ENCODE peak calls at places on chromosomes 5 and 9, in four cellular contexts. V, A, G and E are unnamed samples.

GRCh38 chr9:137198051-137198747 is 2.3 kb downstream of the TPRN start:
- DNase-seq in V (no peak), A (no peak), G (no peak), E (no peak)

GRCh38 chr9:19701274-19701673 is 87.6 kb downstream of the SLC24A2 start:
- DNase-seq in V (no peak), A (no peak), G (no peak), E (no peak)

GRCh38 chr9:129773262-129774048 is 20.6 kb upstream of the PTGES start:
- DNase-seq in V (peak), A (no peak), G (peak), E (no peak)

GRCh38 chr9:107586493-107586892 is 96.9 kb upstream of the KLF4 start:
- DNase-seq in V (no peak), A (no peak), G (no peak), E (no peak)

GRCh38 chr9:77132991-77133390 is 44.3 kb upstream of the VPS13A start:
- DNase-seq in V (no peak), A (no peak), G (no peak), E (no peak)

GRCh38 chr5:162068412-162068811 is 839 bp downstream of the GABRG2 start:
- DNase-seq in V (peak), A (peak), G (no peak), E (no peak)

GRCh38 chr5:40796487-40796889 is 1.7 kb downstream of the PRKAA1 start:
- DNase-seq in V (no peak), A (no peak), G (no peak), E (no peak)

GRCh38 chr9:38066907-38067610 is 2.0 kb downstream of the SHB start:
- DNase-seq in V (no peak), A (peak), G (no peak), E (no peak)

GRCh38 chr5:93421498-93421897 is 159.5 kb downstream of the NR2F1-AS1 start:
- DNase-seq in V (no peak), A (peak), G (no peak), E (no peak)

GRCh38 chr9:98410185-98410697 is 154.8 kb upstream of the TBC1D2 start:
- DNase-seq in V (peak), A (peak), G (peak), E (no peak)

GRCh38 chr5:169009171-169009570 is 291.8 kb downstream of the SLIT3 start:
- DNase-seq in V (no peak), A (no peak), G (no peak), E (no peak)

GRCh38 chr9:137745541-137745991 is 126.8 kb downstream of the EHMT1 start:
- DNase-seq in V (peak), A (no peak), G (peak), E (peak)

GRCh38 chr9:71036501-71036900 is 84.9 kb downstream of the TRPM3 start:
- DNase-seq in V (peak), A (no peak), G (no peak), E (no peak)

GRCh38 chr9:122904466-122904822 is 715 bp downstream of the RC3H2 start:
- DNase-seq in V (peak), A (peak), G (peak), E (no peak)

GRCh38 chr9:75814667-75815066 is 75.8 kb upstream of the PCSK5 start:
- DNase-seq in V (no peak), A (no peak), G (no peak), E (no peak)

GRCh38 chr5:135885031-135885430 is 10.6 kb downstream of the IL9 start:
- DNase-seq in V (no peak), A (no peak), G (no peak), E (no peak)

GRCh38 chr5:174922955-174923354 is 198.6 kb downstream of the MSX2 start:
- DNase-seq in V (no peak), A (no peak), G (no peak), E (no peak)

GRCh38 chr9:120877276-120878034 is 467 bp upstream of the PHF19 start:
- DNase-seq in V (peak), A (peak), G (peak), E (no peak)

GRCh38 chr9:122076117-122076516 is 17.0 kb downstream of the TTLL11 start:
- DNase-seq in V (no peak), A (no peak), G (no peak), E (no peak)

GRCh38 chr5:175813943-175814630 is 57.3 kb upstream of the CPLX2 start:
- DNase-seq in V (no peak), A (no peak), G (no peak), E (no peak)

GRCh38 chr9:138028596-138028995 is 151.0 kb downstream of the CACNA1B start:
- DNase-seq in V (no peak), A (no peak), G (peak), E (no peak)

GRCh38 chr9:21710792-21711191 is 91.6 kb upstream of the MTAP start:
- DNase-seq in V (no peak), A (no peak), G (no peak), E (no peak)

GRCh38 chr9:126705311-126705766 is 91.6 kb downstream of the LMX1B start:
- DNase-seq in V (peak), A (peak), G (peak), E (no peak)

GRCh38 chr9:102072061-102072764 is 333.8 kb upstream of the GRIN3A start:
- DNase-seq in V (no peak), A (no peak), G (no peak), E (no peak)

GRCh38 chr5:146426853-146427618 is 20.1 kb upstream of the TCERG1 start:
- DNase-seq in V (peak), A (no peak), G (peak), E (no peak)

GRCh38 chr9:99966720-99967119 is 60.3 kb downstream of the STX17 start:
- DNase-seq in V (peak), A (no peak), G (peak), E (no peak)

GRCh38 chr5:141363952-141364660 is at the start of gene PCDHGA5:
- DNase-seq in V (no peak), A (no peak), G (no peak), E (no peak)

GRCh38 chr9:87494970-87495471 is 2.6 kb upstream of the DAPK1 start:
- DNase-seq in V (no peak), A (no peak), G (peak), E (no peak)

GRCh38 chr5:38758774-38759423 is 86.9 kb upstream of the OSMR start:
- DNase-seq in V (no peak), A (no peak), G (no peak), E (no peak)

GRCh38 chr9:98136489-98136888 is 17.5 kb upstream of the TRIM14 start:
- DNase-seq in V (no peak), A (no peak), G (no peak), E (no peak)

GRCh38 chr5:133467325-133467700 is 145.0 kb downstream of the FSTL4 start:
- DNase-seq in V (no peak), A (no peak), G (no peak), E (no peak)

GRCh38 chr5:32679218-32679617 is 31.9 kb upstream of the NPR3 start:
- DNase-seq in V (no peak), A (no peak), G (no peak), E (no peak)

GRCh38 chr5:78591972-78592700 is 56.4 kb downstream of the LHFPL2 start:
- DNase-seq in V (no peak), A (no peak), G (no peak), E (peak)

GRCh38 chr5:154364845-154365244 is 81.0 kb upstream of the SAP30L start:
- DNase-seq in V (no peak), A (no peak), G (no peak), E (no peak)

DNA sequence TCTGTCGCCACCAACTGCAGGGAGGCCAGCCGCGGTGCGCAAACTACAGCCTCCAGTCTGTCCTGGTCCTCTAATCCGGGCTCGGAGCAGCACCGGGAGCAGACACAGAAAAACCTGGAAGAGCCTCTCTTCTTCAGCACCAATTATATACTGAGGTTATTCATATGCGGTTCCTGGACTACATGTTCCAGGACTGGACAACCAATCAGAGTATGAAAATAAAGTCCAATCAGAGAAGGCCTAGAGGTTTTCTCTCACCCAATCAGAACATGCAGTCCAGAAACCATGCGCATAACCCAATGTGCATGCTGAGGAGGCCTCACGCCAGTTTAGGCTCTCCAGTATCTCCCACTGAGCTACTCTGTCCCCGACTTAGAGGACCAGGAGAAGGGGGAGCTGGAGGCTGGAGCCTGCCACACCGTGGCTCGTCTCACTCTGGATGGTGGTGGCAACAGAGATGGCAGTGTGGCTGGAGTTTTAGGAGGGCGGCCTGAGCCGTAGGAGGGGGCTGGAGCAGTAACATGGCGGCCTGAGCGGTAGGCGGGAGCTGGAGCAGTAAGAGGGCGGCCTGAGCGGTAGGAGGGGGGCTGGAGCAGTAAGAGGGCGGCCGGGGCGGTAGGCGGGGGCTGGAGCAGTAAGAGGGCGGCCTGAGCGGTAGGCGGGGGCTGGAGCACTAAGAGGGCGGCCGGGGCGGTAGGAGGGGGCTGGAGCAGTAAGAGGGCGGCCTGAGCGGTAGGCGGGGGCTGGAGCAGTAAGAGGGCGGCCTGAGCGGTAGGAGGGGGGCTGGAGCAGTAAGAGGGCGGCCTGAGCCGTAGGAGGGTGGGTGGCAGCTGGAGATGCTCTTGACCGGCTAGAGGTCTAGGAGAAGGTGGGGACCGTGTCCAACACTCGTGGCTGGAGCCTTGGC is 20.4 kb upstream of the TRIM52 start:
- DNase-seq in V (peak), A (peak), G (peak), E (no peak)
- TF ChIP-seq NR2C2 in V (no peak), A (no peak), G (no peak), E (no peak)

GRCh38 chr9:6870149-6870548 is 112.4 kb downstream of the KDM4C start:
- DNase-seq in V (no peak), A (no peak), G (no peak), E (no peak)

GRCh38 chr9:6876195-6876594 is 118.4 kb downstream of the KDM4C start:
- DNase-seq in V (no peak), A (no peak), G (no peak), E (no peak)

GRCh38 chr9:6877671-6878161 is 119.9 kb downstream of the KDM4C start:
- DNase-seq in V (peak), A (no peak), G (no peak), E (no peak)

GRCh38 chr9:6870650-6871477 is 113.1 kb downstream of the KDM4C start:
- DNase-seq in V (peak), A (no peak), G (no peak), E (no peak)

GRCh38 chr9:6873862-6874261 is 116.1 kb downstream of the KDM4C start:
- DNase-seq in V (no peak), A (no peak), G (no peak), E (no peak)
- TF ChIP-seq NR2C2 in V (no peak), A (no peak), G (no peak), E (no peak)

DNA sequence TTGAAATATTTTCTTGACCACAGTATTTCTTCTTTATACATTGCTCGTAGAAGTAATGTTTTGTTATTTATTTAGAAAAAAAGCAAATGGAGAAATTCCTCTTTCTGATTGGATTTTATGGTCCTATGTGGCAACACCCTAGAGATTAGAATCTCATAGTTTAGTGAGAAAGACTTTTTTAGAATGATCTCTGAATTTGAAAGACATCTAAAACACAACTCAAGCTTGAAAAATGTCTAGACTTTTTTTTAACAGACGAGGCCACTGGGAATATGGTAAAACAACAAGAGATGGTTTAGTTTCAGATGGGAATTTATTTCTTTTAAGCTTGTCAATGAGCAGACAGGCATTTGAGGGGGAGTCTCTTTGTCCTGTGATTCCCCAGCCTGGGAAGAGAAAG is 122.1 kb downstream of the NTRK2 start:
- DNase-seq in V (no peak), A (no peak), G (no peak), E (no peak)
- TF ChIP-seq NR2C2 in V (no peak), A (no peak), G (no peak), E (no peak)

GRCh38 chr5:10936486-10936885 is 175.5 kb upstream of the DAP start:
- DNase-seq in V (no peak), A (no peak), G (no peak), E (no peak)

GRCh38 chr5:10936081-10936480 is 175.0 kb upstream of the DAP start:
- DNase-seq in V (no peak), A (no peak), G (no peak), E (no peak)

GRCh38 chr5:10933141-10933540 is 172.1 kb upstream of the DAP start:
- DNase-seq in V (no peak), A (no peak), G (no peak), E (no peak)

GRCh38 chr5:10935536-10935935 is 174.5 kb upstream of the DAP start:
- DNase-seq in V (no peak), A (no peak), G (no peak), E (no peak)

GRCh38 chr5:10934789-10935355 is 173.8 kb upstream of the DAP start:
- DNase-seq in V (no peak), A (no peak), G (no peak), E (no peak)
- TF ChIP-seq NR2C2 in V (no peak), A (no peak), G (no peak), E (no peak)

DNA sequence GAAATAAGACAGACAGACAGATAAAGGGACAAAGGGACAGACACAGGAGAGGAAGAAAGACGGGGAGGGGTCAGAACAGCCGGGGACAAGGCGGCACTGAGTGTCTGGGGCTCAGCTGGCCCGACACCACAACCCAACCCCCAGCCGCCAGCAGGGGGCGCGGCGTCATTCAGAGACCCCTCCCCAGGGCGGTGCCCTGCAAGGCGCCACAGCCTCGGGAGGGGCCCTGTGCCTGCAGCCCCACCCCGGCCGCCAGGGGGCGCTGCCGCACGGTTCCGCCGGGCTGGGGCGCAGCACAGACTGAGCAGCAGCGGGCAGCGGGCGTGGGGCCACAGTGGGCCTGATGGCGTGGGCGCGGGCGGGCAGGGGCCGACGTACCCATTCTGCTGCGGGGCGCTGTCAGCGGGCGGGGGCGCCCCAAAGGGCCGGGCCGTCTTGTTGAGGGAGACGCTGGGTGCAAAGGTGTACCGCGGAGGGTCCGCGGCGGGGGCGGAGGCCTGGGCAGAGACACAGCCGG is 5.9 kb downstream of the PDLIM7 start:
- DNase-seq in V (peak), A (peak), G (peak), E (no peak)
- TF ChIP-seq NR2C2 in V (no peak), A (no peak), G (no peak), E (no peak)

GRCh38 chr5:73328665-73329064 is 119.9 kb downstream of the FOXD1 start:
- DNase-seq in V (no peak), A (no peak), G (no peak), E (no peak)
- TF ChIP-seq NR2C2 in V (no peak), A (no peak), G (no peak), E (no peak)

DNA sequence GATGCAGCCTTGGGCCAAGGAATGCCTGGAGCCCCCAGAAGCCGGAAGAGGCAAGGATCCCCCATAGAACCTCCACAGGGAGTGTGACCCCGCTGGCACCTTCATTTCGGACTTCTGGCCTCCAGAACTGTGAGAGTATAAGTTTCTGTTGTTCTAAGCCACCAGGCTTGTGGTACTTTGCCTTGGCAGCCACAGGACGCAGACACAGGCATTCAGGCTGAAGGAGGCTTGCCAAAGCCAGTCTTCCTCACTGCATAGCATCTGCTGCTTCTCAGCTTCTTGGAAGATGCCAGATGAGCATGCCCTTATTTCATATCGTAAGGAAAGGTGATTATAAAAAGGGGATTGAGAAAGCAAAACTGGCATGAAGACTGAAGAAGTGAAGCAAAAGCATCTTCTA is 61.1 kb upstream of the TAS2R1 start:
- DNase-seq in V (no peak), A (no peak), G (no peak), E (no peak)
- TF ChIP-seq NR2C2 in V (no peak), A (no peak), G (no peak), E (no peak)

GRCh38 chr9:82957526-82958379 is 105.2 kb downstream of the RASEF start:
- DNase-seq in V (no peak), A (no peak), G (no peak), E (no peak)

GRCh38 chr9:82961504-82962125 is 101.3 kb downstream of the RASEF start:
- DNase-seq in V (peak), A (peak), G (peak), E (peak)
- TF ChIP-seq NR2C2 in V (no peak), A (no peak), G (no peak), E (no peak)

GRCh38 chr9:2018764-2019548 is 3.8 kb downstream of the SMARCA2 start:
- DNase-seq in V (no peak), A (no peak), G (no peak), E (no peak)
- TF ChIP-seq NR2C2 in V (no peak), A (no peak), G (no peak), E (no peak)

GRCh38 chr9:35909274-35909673 is at the start of gene SPAAR:
- DNase-seq in V (no peak), A (no peak), G (no peak), E (no peak)

GRCh38 chr9:35911690-35912089 is 2.4 kb downstream of the SPAAR start:
- DNase-seq in V (no peak), A (no peak), G (no peak), E (no peak)

GRCh38 chr9:35912791-35913400 is 3.6 kb downstream of the SPAAR start:
- DNase-seq in V (no peak), A (no peak), G (no peak), E (no peak)

GRCh38 chr9:35909687-35910612 is 660 bp downstream of the SPAAR start:
- DNase-seq in V (no peak), A (no peak), G (no peak), E (no peak)

GRCh38 chr9:35910613-35911488 is 1.6 kb downstream of the SPAAR start:
- DNase-seq in V (peak), A (no peak), G (peak), E (no peak)
- TF ChIP-seq NR2C2 in V (no peak), A (no peak), G (no peak), E (no peak)